ENCODE peak calls at places on chromosomes 12 and 14, in nine cellular contexts. O is body of pancreas; Q is A673; P is neural progenitor cell; H is GM06990; F is IMR-90; X is mucosa of descending colon; N is fibroblast of lung; L is effector memory CD4-positive, alpha-beta T cell. C is an unnamed sample. For H3K36me3, the result is how much of the 10 kb centered on the place peaks cover.

GRCh38 chr12:56487448-56488040 is 417 bp downstream of the GLS2 start:
- DNase-seq in O (peak), Q (peak), P (peak), H (peak), F (no peak), X (peak), N (peak), L (no peak), C (peak)

GRCh38 chr14:52131640-52132320 is 62.9 kb upstream of the NID2 start:
- DNase-seq in O (peak), Q (peak), P (peak), H (no peak), F (peak), X (no peak), N (peak), L (no peak), C (peak)

GRCh38 chr12:50061172-50061571 is 3.8 kb downstream of the ASIC1 start:
- DNase-seq in O (no peak), Q (no peak), P (no peak), H (no peak), F (no peak), X (no peak), N (no peak), L (no peak), C (no peak)

GRCh38 chr12:51846911-51847829 is 1.3 kb downstream of the FIGNL2 start:
- DNase-seq in O (peak), Q (peak), P (peak), H (no peak), F (no peak), X (no peak), N (peak), L (no peak), C (peak)

GRCh38 chr12:91781114-91781513 is 364.5 kb downstream of the BTG1 start:
- DNase-seq in O (no peak), Q (no peak), P (no peak), H (no peak), F (peak), X (no peak), N (peak), L (no peak), C (no peak)

GRCh38 chr14:56339855-56340701 is 221.9 kb downstream of the PELI2 start:
- DNase-seq in O (peak), Q (peak), P (peak), H (no peak), F (peak), X (peak), N (peak), L (peak), C (peak)

GRCh38 chr12:120015313-120015712 is 26.3 kb downstream of the BICDL1 start:
- DNase-seq in O (no peak), Q (no peak), P (no peak), H (no peak), F (no peak), X (no peak), N (no peak), L (peak), C (no peak)

GRCh38 chr12:41055875-41056577 is 132.1 kb upstream of the PDZRN4 start:
- DNase-seq in O (no peak), Q (no peak), P (no peak), H (no peak), F (peak), X (no peak), N (peak), L (no peak), C (no peak)

GRCh38 chr12:14273911-14274306 is 91.6 kb upstream of the ATF7IP start:
- DNase-seq in O (no peak), Q (no peak), P (no peak), H (no peak), F (peak), X (no peak), N (peak), L (no peak), C (no peak)

GRCh38 chr14:35419429-35419841 is 14.9 kb upstream of the NFKBIA start:
- DNase-seq in O (no peak), Q (no peak), P (no peak), H (no peak), F (no peak), X (no peak), N (peak), L (no peak), C (no peak)

DNA sequence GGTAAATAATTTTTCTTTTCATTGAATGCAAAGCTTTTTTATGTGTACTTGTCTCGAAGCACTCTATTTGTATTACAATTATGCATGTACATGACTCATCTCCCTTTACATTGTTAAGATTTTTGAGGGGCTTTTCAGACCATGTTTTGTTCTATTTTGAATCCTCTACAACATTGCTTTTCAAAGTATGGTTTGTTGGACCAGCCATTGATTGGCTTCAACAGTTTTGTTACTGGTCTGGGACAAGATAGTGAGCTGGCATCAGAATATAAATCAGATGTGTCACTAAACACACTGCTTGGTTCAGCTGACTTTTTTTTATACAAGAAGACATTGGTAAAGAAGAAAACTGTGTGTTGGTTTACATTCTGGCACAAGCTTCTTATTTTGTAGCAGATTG is 122.3 kb downstream of the MON2 start:
- DNase-seq in O (no peak), Q (no peak), P (no peak), H (no peak), F (peak), X (no peak), N (peak), L (no peak), C (no peak)
- H3K36me3 ChIP-seq in O (under half), Q (under half), P (under half), H (under half), F (under half), X (under half), N (under half), L (under half), C (under half)

DNA sequence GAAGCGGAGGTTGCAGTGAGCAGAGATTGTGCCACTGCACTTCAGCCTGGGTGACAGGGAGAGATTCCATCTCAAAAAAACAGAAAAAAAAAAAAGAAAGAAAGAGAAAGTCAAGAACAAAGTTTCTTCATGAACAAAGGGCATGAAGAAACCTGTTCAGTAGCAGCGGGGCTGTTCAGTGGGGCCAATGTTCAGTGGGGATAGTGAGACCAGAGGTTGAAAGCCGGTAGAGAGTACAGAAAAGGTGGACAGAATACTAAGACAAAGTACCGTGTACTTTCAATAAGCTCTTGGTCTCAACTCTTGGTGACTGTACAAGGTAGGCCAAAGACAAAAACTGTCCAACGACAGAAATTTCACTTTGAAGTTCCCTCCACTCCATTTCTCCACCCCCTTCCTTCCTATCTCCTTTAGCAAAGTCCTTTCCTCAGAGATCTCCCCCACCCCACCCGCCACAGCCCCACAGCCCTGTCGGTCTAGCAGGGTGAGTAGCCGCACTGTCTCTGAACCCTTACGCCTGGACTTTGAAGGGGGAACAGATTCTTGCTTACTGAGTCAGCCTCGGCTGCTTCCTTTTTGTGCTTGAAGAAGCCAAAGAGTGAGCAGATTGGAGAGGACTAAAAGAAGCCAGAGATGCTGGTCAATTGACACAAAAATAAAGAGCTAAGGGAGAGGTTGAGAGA is 44.3 kb upstream of the FOS start:
- DNase-seq in O (no peak), Q (no peak), P (no peak), H (no peak), F (peak), X (no peak), N (peak), L (no peak), C (no peak)
- H3K4me3 ChIP-seq in O (no peak), Q (no peak), P (no peak), H (no peak), F (no peak), X (no peak), N (no peak), L (no peak), C (no peak)

DNA sequence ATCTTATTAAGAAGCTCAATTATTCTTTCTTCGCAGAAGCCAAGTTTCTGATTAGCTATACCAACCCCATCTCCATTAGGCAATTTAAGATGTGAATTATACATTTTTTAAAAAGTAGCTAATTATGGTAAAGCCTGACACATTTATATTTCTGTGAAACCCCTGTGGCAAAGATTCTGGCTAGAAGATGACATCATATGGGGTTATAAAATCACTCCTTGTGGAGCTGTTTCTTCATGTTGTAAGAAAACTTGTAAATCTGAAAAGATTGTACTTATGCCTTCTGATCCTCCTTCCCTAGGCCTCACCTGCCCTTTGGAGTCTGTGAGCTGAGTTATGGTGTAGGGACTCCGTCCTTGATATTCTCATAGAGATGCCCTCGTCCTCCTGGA is 78.1 kb downstream of the CHST11 start:
- DNase-seq in O (no peak), Q (no peak), P (no peak), H (no peak), F (no peak), X (no peak), N (no peak), L (no peak), C (no peak)
- H3K36me3 ChIP-seq in O (under half), Q (under half), P (under half), H (under half), F (under half), X (under half), N (under half), L (under half), C (under half)

DNA sequence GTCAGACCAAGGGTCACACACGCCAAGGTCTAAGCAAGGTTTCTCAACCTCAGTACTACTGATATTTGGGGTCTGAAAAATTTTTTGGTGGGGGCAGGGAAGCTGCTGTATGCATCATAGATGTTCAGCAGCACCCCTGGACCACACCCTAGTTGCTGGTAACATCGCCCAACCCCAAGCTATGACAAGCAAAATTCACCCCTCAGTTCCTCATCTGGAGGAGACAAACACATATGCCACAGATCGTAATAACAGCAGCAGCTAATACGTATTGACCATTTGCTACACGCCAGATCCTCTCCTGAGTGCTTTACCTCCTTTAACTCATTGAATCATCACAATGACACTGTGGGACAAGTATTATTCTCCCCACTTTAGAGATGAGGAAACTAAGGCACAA is 46.4 kb downstream of the ACTN1 start:
- DNase-seq in O (no peak), Q (no peak), P (no peak), H (no peak), F (no peak), X (no peak), N (no peak), L (no peak), C (no peak)
- H3K4me3 ChIP-seq in O (no peak), Q (no peak), P (no peak), H (no peak), F (no peak), X (no peak), N (no peak), L (no peak), C (no peak)

GRCh38 chr12:95220190-95220589 is 2.6 kb downstream of the VEZT start:
- DNase-seq in O (no peak), Q (no peak), P (no peak), H (no peak), F (no peak), X (no peak), N (no peak), L (no peak), C (no peak)
- H3K36me3 ChIP-seq in O (under half), Q (under half), P (under half), H (under half), F (under half), X (under half), N (under half), L (under half), C (under half)

GRCh38 chr14:50935126-50936090 is 8.9 kb downstream of the PYGL start:
- DNase-seq in O (no peak), Q (no peak), P (no peak), H (no peak), F (no peak), X (no peak), N (no peak), L (no peak), C (no peak)
- H3K4me3 ChIP-seq in O (no peak), Q (no peak), P (no peak), H (no peak), F (no peak), X (no peak), N (no peak), L (no peak), C (no peak)

GRCh38 chr12:95240556-95240955 is 22.9 kb downstream of the VEZT start:
- DNase-seq in O (no peak), Q (no peak), P (no peak), H (peak), F (no peak), X (no peak), N (no peak), L (no peak), C (no peak)

GRCh38 chr12:95237315-95237714 is 19.7 kb downstream of the VEZT start:
- DNase-seq in O (no peak), Q (no peak), P (no peak), H (no peak), F (no peak), X (no peak), N (no peak), L (no peak), C (no peak)

GRCh38 chr12:95241761-95242506 is 24.3 kb downstream of the VEZT start:
- DNase-seq in O (no peak), Q (no peak), P (no peak), H (no peak), F (no peak), X (no peak), N (no peak), L (no peak), C (no peak)

GRCh38 chr12:95238150-95238549 is 20.5 kb downstream of the VEZT start:
- DNase-seq in O (no peak), Q (no peak), P (no peak), H (no peak), F (no peak), X (no peak), N (no peak), L (no peak), C (no peak)

DNA sequence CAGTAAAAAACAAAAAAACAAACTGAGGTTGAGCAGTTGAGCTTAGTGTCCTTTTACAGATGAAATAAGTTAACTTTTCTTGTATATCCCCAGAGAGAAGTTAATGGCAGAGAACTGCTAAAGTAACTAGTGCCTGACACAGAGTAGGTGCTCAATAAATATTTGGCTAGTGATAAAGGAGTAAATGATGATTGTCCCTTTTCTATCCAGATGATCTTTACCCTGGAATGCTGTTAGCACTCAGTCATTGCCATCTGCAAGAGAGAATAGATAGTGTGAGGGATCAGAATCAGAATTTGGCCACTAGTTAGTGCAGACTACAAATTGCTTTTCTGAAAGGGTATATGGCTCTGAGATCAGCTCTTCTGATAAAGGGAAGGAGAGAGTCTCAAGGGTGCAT is 21.6 kb downstream of the VEZT start:
- DNase-seq in O (no peak), Q (no peak), P (no peak), H (no peak), F (no peak), X (no peak), N (no peak), L (no peak), C (no peak)
- H3K36me3 ChIP-seq in O (under half), Q (under half), P (under half), H (under half), F (under half), X (under half), N (under half), L (under half), C (under half)

DNA sequence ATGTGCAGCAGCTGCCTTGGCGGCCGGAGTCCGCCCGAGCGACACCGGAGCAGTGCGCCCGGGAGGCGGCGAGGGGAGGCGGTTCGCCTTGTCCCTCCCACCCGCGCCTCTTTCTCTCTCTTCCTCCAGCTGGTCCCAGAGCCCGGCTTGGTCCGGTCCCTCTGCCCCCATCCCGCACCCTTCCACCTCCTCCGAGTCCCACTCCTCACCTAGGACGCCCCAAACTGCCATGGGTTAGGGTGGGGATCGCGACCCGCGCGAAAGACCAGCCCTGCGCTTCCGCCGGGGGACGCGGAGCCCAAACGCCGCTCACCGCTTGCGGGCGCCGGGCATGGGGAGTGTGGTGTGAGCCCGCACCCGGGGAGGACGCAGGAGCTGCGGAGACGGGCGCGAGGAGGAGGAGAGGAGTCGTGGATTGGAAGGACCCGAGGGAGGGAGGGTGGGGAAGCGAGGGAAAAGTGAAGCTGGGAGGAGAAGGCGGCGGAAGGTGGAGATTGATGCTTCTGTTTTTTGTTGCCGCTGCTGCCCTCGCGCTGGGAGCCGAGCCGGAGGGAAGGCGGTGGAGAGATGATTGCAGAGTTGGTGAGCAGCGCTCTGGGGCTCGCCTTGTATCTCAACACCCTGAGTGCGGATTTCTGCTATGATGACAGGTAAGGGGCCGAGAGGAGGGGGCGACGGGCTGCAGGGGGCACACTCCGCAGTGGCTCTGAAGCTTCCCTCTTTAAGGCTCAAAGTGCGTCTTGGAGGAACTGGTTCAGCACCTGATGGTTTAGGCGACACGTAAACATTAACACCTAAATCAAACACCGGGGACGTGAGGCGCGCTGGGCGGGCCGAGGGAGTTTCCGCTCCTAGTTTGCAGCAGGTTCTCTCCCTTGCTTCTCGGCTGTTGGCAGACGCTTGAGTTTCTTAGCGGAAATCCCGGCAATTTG is 580 bp downstream of the TMTC2 start:
- DNase-seq in O (peak), Q (peak), P (peak), H (peak), F (peak), X (peak), N (peak), L (peak), C (peak)
- H3K4me3 ChIP-seq in O (peak), Q (peak), P (peak), H (peak), F (peak), X (peak), N (peak), L (peak), C (peak)

GRCh38 chr14:23722675-23723074 is 86.5 kb downstream of the DHRS2 start:
- DNase-seq in O (no peak), Q (no peak), P (no peak), H (no peak), F (no peak), X (no peak), N (no peak), L (no peak), C (no peak)
- H3K36me3 ChIP-seq in O (under half), Q (under half), P (under half), H (under half), F (under half), X (under half), N (under half), L (under half), C (under half)